ENCODE peak calls at places on chromosome 6, in four cellular contexts. One of them, this sample, is unnamed.
A peak's percentile ranks its signal among the peaks of the same experiment; 100 is the strongest.

GRCh38 chr6:52549428-52549827 is 27.4 kb downstream of the TRAM2 start:
- DNase-seq in H1: no peak
- DNase-seq in IMR-90: no peak
- DNase-seq in K562: no peak
- DNase-seq in this sample: no peak

GRCh38 chr6:56637640-56638039 is 5.0 kb downstream of the DST start:
- DNase-seq in IMR-90: peak; percentile 80
- DNase-seq in H1: no peak
- DNase-seq in K562: no peak
- DNase-seq in this sample: peak; percentile 7

GRCh38 chr6:159751448-159751847 is 10.4 kb upstream of the ACAT2 start:
- DNase-seq in K562: no peak
- DNase-seq in H1: no peak
- DNase-seq in IMR-90: no peak
- DNase-seq in this sample: no peak

GRCh38 chr6:65706436-65706835 is 590 bp downstream of the EYS start:
- DNase-seq in K562: no peak
- DNase-seq in IMR-90: no peak
- DNase-seq in H1: no peak
- DNase-seq in this sample: no peak

GRCh38 chr6:45156075-45156474 is 172.1 kb upstream of the RUNX2 start:
- DNase-seq in K562: peak; percentile 11
- DNase-seq in H1: no peak
- DNase-seq in IMR-90: no peak
- DNase-seq in this sample: peak; percentile 76

GRCh38 chr6:151242420-151242841 is 2.7 kb downstream of the AKAP12 start:
- DNase-seq in K562: no peak
- DNase-seq in IMR-90: no peak
- DNase-seq in H1: no peak
- DNase-seq in this sample: no peak

GRCh38 chr6:53067799-53068442 is 2.7 kb downstream of the FBXO9 start:
- DNase-seq in K562: peak; percentile 67
- DNase-seq in IMR-90: no peak
- DNase-seq in H1: no peak
- DNase-seq in this sample: no peak

GRCh38 chr6:47836639-47837038 is 54.8 kb downstream of the OPN5 start:
- DNase-seq in K562: no peak
- DNase-seq in IMR-90: no peak
- DNase-seq in H1: no peak
- DNase-seq in this sample: no peak

GRCh38 chr6:36364669-36365479 is 22.6 kb downstream of the ETV7 start:
- DNase-seq in H1: no peak
- DNase-seq in IMR-90: peak; percentile 53
- DNase-seq in K562: no peak
- DNase-seq in this sample: no peak

GRCh38 chr6:148021715-148022114 is 320.9 kb upstream of the SASH1 start:
- DNase-seq in IMR-90: no peak
- DNase-seq in K562: no peak
- DNase-seq in H1: peak; percentile 45
- DNase-seq in this sample: no peak

GRCh38 chr6:44064089-44064947 is 62.9 kb downstream of the MRPL14 start:
- DNase-seq in H1: no peak
- DNase-seq in IMR-90: peak; percentile 100
- DNase-seq in K562: peak; percentile 61
- DNase-seq in this sample: no peak

GRCh38 chr6:44062771-44063560 is 64.3 kb downstream of the MRPL14 start:
- DNase-seq in K562: peak; percentile 80
- DNase-seq in IMR-90: no peak
- DNase-seq in H1: peak; percentile 95
- DNase-seq in this sample: no peak

GRCh38 chr6:44063561-44064059 is 63.6 kb downstream of the MRPL14 start:
- DNase-seq in K562: no peak
- DNase-seq in IMR-90: no peak
- DNase-seq in H1: no peak
- DNase-seq in this sample: no peak

GRCh38 chr6:44065443-44066115 is 61.7 kb downstream of the MRPL14 start:
- DNase-seq in K562: no peak
- DNase-seq in IMR-90: peak; percentile 52
- DNase-seq in H1: no peak
- DNase-seq in this sample: no peak

GRCh38 chr6:44064948-44065272 is 62.3 kb downstream of the MRPL14 start:
- DNase-seq in IMR-90: no peak
- DNase-seq in K562: no peak
- DNase-seq in H1: no peak
- DNase-seq in this sample: no peak
- H3K4me1 ChIP-seq in IMR-90: peaks cover 56% of the 10 kb centered on the region
- H3K4me1 ChIP-seq in K562: peaks cover 65% of the 10 kb centered on the region
- H3K4me1 ChIP-seq in H1: peaks cover 12% of the 10 kb centered on the region
- H3K4me1 ChIP-seq in this sample: peaks cover 40% of the 10 kb centered on the region

GRCh38 chr6:105821027-105821426 is 265.1 kb upstream of the PRDM1 start:
- DNase-seq in IMR-90: no peak
- DNase-seq in H1: no peak
- DNase-seq in K562: no peak
- DNase-seq in this sample: no peak
- TF ChIP-seq CHD1 in IMR-90: no peak
- TF ChIP-seq CHD1 in H1: no peak
- TF ChIP-seq CHD1 in K562: no peak
- TF ChIP-seq CHD1 in this sample: no peak

GRCh38 chr6:139153876-139154275 is 19.0 kb downstream of the HECA start:
- DNase-seq in IMR-90: peak; percentile 82
- DNase-seq in H1: no peak
- DNase-seq in K562: no peak
- DNase-seq in this sample: no peak

GRCh38 chr6:139156571-139156970 is 21.7 kb downstream of the HECA start:
- DNase-seq in H1: no peak
- DNase-seq in K562: no peak
- DNase-seq in IMR-90: no peak
- DNase-seq in this sample: no peak

GRCh38 chr6:139159016-139159415 is 24.1 kb downstream of the HECA start:
- DNase-seq in H1: no peak
- DNase-seq in IMR-90: peak; percentile 34
- DNase-seq in K562: no peak
- DNase-seq in this sample: no peak

GRCh38 chr6:139154885-139155547 is 20.1 kb downstream of the HECA start:
- DNase-seq in IMR-90: peak; percentile 67
- DNase-seq in H1: no peak
- DNase-seq in K562: no peak
- DNase-seq in this sample: no peak

DNA sequence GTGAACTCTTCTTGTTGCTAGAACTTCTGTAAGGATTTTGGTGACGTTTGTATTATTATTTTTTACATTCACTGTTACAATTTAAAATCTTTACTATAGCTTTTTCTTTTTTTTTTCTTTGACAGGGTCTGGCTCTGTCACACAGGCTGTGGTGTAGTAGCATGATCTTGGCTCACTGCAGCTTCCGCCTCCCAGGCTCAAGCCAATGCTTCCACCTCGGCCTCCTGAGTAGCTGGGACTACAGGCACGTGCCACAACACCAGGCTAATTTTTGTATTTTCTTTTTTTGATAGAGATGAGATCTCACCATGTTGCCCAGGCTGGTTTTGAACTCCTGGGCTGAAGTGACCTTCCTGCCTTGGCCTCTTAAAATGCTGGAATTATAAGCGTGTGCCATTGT is 21.2 kb downstream of the HECA start:
- DNase-seq in K562: no peak
- DNase-seq in H1: no peak
- DNase-seq in IMR-90: no peak
- DNase-seq in this sample: no peak
- H3K4me1 ChIP-seq in K562: no peaks in the 10 kb centered on the region
- H3K4me1 ChIP-seq in H1: no peaks in the 10 kb centered on the region
- H3K4me1 ChIP-seq in IMR-90: peaks cover 20% of the 10 kb centered on the region
- H3K4me1 ChIP-seq in this sample: peaks cover 3% of the 10 kb centered on the region

GRCh38 chr6:35147101-35147885 is 6.2 kb upstream of the TCP11 start:
- DNase-seq in K562: no peak
- DNase-seq in IMR-90: no peak
- DNase-seq in H1: no peak
- DNase-seq in this sample: no peak

GRCh38 chr6:35145757-35146156 is 4.6 kb upstream of the TCP11 start:
- DNase-seq in IMR-90: no peak
- DNase-seq in K562: no peak
- DNase-seq in H1: no peak
- DNase-seq in this sample: no peak

GRCh38 chr6:35148167-35148741 is 7.1 kb upstream of the TCP11 start:
- DNase-seq in K562: no peak
- DNase-seq in H1: peak; percentile 60
- DNase-seq in IMR-90: peak; percentile 77
- DNase-seq in this sample: peak; percentile 32

GRCh38 chr6:35149891-35150566 is 8.9 kb upstream of the TCP11 start:
- DNase-seq in IMR-90: no peak
- DNase-seq in H1: no peak
- DNase-seq in K562: peak; percentile 84
- DNase-seq in this sample: no peak

GRCh38 chr6:35146453-35146852 is 5.3 kb upstream of the TCP11 start:
- DNase-seq in H1: peak; percentile 54
- DNase-seq in K562: peak; percentile 38
- DNase-seq in IMR-90: peak; percentile 55
- DNase-seq in this sample: no peak
- TF ChIP-seq CHD1 in H1: no peak
- TF ChIP-seq CHD1 in K562: no peak
- TF ChIP-seq CHD1 in IMR-90: no peak
- TF ChIP-seq CHD1 in this sample: no peak

DNA sequence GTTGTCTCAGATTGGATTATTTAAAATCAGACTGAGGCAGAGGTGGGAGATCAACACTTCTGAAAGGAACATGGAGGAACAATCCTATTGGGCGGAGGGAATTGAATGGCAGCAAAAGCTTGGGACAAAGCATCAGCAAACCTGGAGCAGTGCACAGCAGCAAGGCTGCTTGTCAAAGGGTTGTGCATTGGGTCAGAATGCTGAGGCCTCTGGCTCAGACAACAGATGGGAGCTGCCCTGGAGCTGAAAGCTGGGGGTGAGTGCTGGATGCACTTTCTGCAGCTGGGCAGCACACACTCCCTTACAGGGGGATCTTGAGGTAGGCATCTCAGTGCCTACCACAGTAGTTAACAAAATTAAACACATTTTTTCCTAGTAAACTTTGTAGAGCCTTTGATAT is 634.4 kb upstream of the MMS22L start:
- DNase-seq in H1: no peak
- DNase-seq in IMR-90: no peak
- DNase-seq in K562: no peak
- DNase-seq in this sample: no peak
- H3K4me1 ChIP-seq in H1: peaks cover 14% of the 10 kb centered on the region
- H3K4me1 ChIP-seq in IMR-90: no peaks in the 10 kb centered on the region
- H3K4me1 ChIP-seq in K562: no peaks in the 10 kb centered on the region
- H3K4me1 ChIP-seq in this sample: no peaks in the 10 kb centered on the region

This sample was measured in GM12878.